ENCODE peak calls at places on chromosomes 12 and 14, in seven cellular contexts. Q, R, O, G, U, T and Y are unnamed samples.

GRCh38 chr14:77076118-77076631 is 21.9 kb upstream of the CIPC start:
- DNase-seq in U (no peak), G (peak; percentile 97), Q (no peak), T (no peak), R (peak; percentile 86), O (no peak), Y (no peak)

GRCh38 chr14:52253503-52253902 is 14.0 kb upstream of the PTGDR start:
- DNase-seq in G (peak; percentile 83), T (no peak), O (no peak), Q (no peak), R (no peak), U (no peak), Y (no peak)

GRCh38 chr12:132477009-132477702 is 12.8 kb upstream of the FBRSL1 start:
- DNase-seq in G (no peak), U (no peak), Q (no peak), T (no peak), O (no peak), R (no peak), Y (no peak)

GRCh38 chr12:106919910-106920544 is 35.7 kb upstream of the TMEM263 start:
- DNase-seq in T (no peak), U (no peak), G (peak; percentile 51), Q (peak; percentile 6), R (no peak), O (no peak), Y (peak; percentile 20)

GRCh38 chr12:47067778-47068431 is 11.5 kb upstream of the PCED1B start:
- DNase-seq in G (no peak), R (no peak), U (peak; percentile 56), O (no peak), Q (no peak), T (no peak), Y (no peak)

GRCh38 chr12:107320031-107320928 is 226.9 kb upstream of the CRY1 start:
- DNase-seq in Q (peak; percentile 67), O (no peak), T (no peak), R (peak; percentile 46), U (no peak), G (peak; percentile 56), Y (peak; percentile 78)

GRCh38 chr14:69760810-69761209 is 6.1 kb upstream of the SRSF5 start:
- DNase-seq in Q (no peak), U (no peak), T (no peak), R (no peak), G (no peak), O (no peak), Y (no peak)

GRCh38 chr12:48092606-48093005 is 13.3 kb downstream of the SENP1 start:
- DNase-seq in R (no peak), U (no peak), T (no peak), G (peak; percentile 61), Q (no peak), O (no peak), Y (no peak)

GRCh38 chr12:109047081-109047805 is 5.1 kb upstream of the USP30 start:
- DNase-seq in T (no peak), G (peak; percentile 55), O (no peak), Q (no peak), R (no peak), U (no peak), Y (no peak)

GRCh38 chr12:19530631-19531020 is 91.3 kb downstream of the AEBP2 start:
- DNase-seq in T (no peak), R (no peak), G (peak; percentile 85), U (no peak), O (no peak), Q (no peak), Y (no peak)

GRCh38 chr12:87094356-87094755 is 838.2 kb upstream of the MGAT4C start:
- DNase-seq in R (no peak), U (no peak), Q (no peak), O (no peak), T (no peak), G (no peak), Y (no peak)

GRCh38 chr12:51911788-51912711 is 4.7 kb downstream of the ACVRL1 start:
- DNase-seq in O (no peak), G (no peak), U (no peak), T (no peak), Q (no peak), R (no peak), Y (no peak)

GRCh38 chr12:67426067-67426466 is 156.9 kb downstream of the CAND1 start:
- DNase-seq in T (no peak), Q (no peak), U (no peak), G (peak; percentile 78), R (no peak), O (no peak), Y (peak; percentile 90)

GRCh38 chr14:74140374-74140850 is 55.7 kb downstream of the LIN52 start:
- DNase-seq in Q (no peak), U (peak; percentile 83), R (peak; percentile 78), G (no peak), O (no peak), T (no peak), Y (peak; percentile 98)

GRCh38 chr12:27549801-27550652 is 26.0 kb downstream of the PPFIBP1 start:
- DNase-seq in O (no peak), T (no peak), U (no peak), R (peak; percentile 83), Q (no peak), G (peak; percentile 96), Y (peak; percentile 7)

GRCh38 chr14:67428501-67429031 is 16.6 kb upstream of the PLEK2 start:
- DNase-seq in R (no peak), U (no peak), Q (no peak), O (no peak), T (no peak), G (peak; percentile 85), Y (no peak)